ENCODE peak calls at places on chromosome X, in seven cellular contexts. L is fibroblast of the conjunctiva; R is naive thymus-derived CD8-positive, alpha-beta T cell; F is activated T-helper 1 cell treated with Interleukin-2 at 50 U/mL for 16 hours; I is CD4-positive, CD25-positive, alpha-beta regulatory T cell; A is NCI-H510A treated with DMSO at 0.1 percent for 48 hours; U is ovary. Q is an unnamed sample.

GRCh38 chrX:46255066-46255465 is 290.2 kb downstream of the ZNF674 start:
- DNase-seq in L (no peak), U (no peak), R (no peak), F (no peak), A (no peak), I (no peak), Q (no peak)

GRCh38 chrX:25144043-25144940 is 128.5 kb upstream of the ARX start:
- DNase-seq in I (peak), F (no peak), U (peak), R (no peak), L (peak), A (peak), Q (peak)

GRCh38 chrX:115642895-115643530 is 82.0 kb downstream of the PLS3 start:
- DNase-seq in L (peak), I (peak), A (peak), R (no peak), F (no peak), U (no peak), Q (no peak)

GRCh38 chrX:122245175-122245574 is 938.9 kb upstream of the GRIA3 start:
- DNase-seq in I (no peak), L (no peak), R (no peak), F (no peak), A (no peak), U (no peak), Q (no peak)

GRCh38 chrX:24760601-24761000 is 66.9 kb downstream of the POLA1 start:
- DNase-seq in A (no peak), R (no peak), L (no peak), I (no peak), U (no peak), F (no peak), Q (no peak)

GRCh38 chrX:111868726-111869638 is 7.0 kb upstream of the TRPC5OS start:
- DNase-seq in R (no peak), A (peak), I (no peak), U (no peak), F (no peak), L (no peak), Q (no peak)

GRCh38 chrX:13837290-13837745 is 20.4 kb upstream of the GPM6B start:
- DNase-seq in U (no peak), R (no peak), I (no peak), A (no peak), L (no peak), F (no peak), Q (no peak)

GRCh38 chrX:153766098-153766817 is 2.2 kb downstream of the PLXNB3 start:
- DNase-seq in F (no peak), U (no peak), L (peak), A (no peak), R (no peak), I (no peak), Q (no peak)

GRCh38 chrX:45517090-45517973 is 316.7 kb upstream of the DIPK2B start:
- DNase-seq in U (no peak), L (peak), F (no peak), A (peak), I (no peak), R (no peak), Q (no peak)